ENCODE peak calls at places on chromosomes 5 and 9, in four cellular contexts. One of them, this sample, is unnamed.

GRCh38 chr5:146426853-146427618 is 20.1 kb upstream of the TCERG1 start:
- DNase-seq in right lobe of liver: no peak
- DNase-seq in transverse colon: no peak
- DNase-seq in Calu3: no peak
- DNase-seq in this sample: no peak

GRCh38 chr5:57434683-57435082 is 47.9 kb downstream of the ACTBL2 start:
- DNase-seq in right lobe of liver: no peak
- DNase-seq in transverse colon: no peak
- DNase-seq in Calu3: no peak
- DNase-seq in this sample: no peak

GRCh38 chr5:139105621-139106071 is 92.5 kb downstream of the SIL1 start:
- DNase-seq in transverse colon: no peak
- DNase-seq in right lobe of liver: no peak
- DNase-seq in Calu3: no peak
- DNase-seq in this sample: no peak

GRCh38 chr9:100933656-100934055 is 94.9 kb upstream of the PLPPR1 start:
- DNase-seq in Calu3: no peak
- DNase-seq in right lobe of liver: no peak
- DNase-seq in transverse colon: no peak
- DNase-seq in this sample: no peak

GRCh38 chr5:113190347-113190746 is 213.7 kb downstream of the DCP2 start:
- DNase-seq in transverse colon: no peak
- DNase-seq in right lobe of liver: no peak
- DNase-seq in Calu3: no peak
- DNase-seq in this sample: no peak

GRCh38 chr5:15645776-15646175 is 145.8 kb downstream of the FBXL7 start:
- DNase-seq in transverse colon: no peak
- DNase-seq in right lobe of liver: no peak
- DNase-seq in Calu3: no peak
- DNase-seq in this sample: no peak

GRCh38 chr5:95715799-95716461 is 15.2 kb upstream of the RHOBTB3 start:
- DNase-seq in right lobe of liver: no peak
- DNase-seq in Calu3: no peak
- DNase-seq in transverse colon: no peak
- DNase-seq in this sample: no peak

GRCh38 chr9:72909428-72909827 is 43.4 kb downstream of the ALDH1A1 start:
- DNase-seq in transverse colon: no peak
- DNase-seq in right lobe of liver: no peak
- DNase-seq in Calu3: peak
- DNase-seq in this sample: no peak

GRCh38 chr5:147226512-147226911 is 8.3 kb upstream of the STK32A start:
- DNase-seq in Calu3: no peak
- DNase-seq in transverse colon: no peak
- DNase-seq in right lobe of liver: no peak
- DNase-seq in this sample: no peak

GRCh38 chr9:33288828-33289483 is 1.4 kb upstream of the NFX1 start:
- DNase-seq in transverse colon: peak
- DNase-seq in right lobe of liver: peak
- DNase-seq in Calu3: no peak
- DNase-seq in this sample: no peak

GRCh38 chr9:30536494-30536893 is 1847.9 kb upstream of the ACO1 start:
- DNase-seq in right lobe of liver: no peak
- DNase-seq in Calu3: no peak
- DNase-seq in transverse colon: no peak
- DNase-seq in this sample: no peak

GRCh38 chr5:122774861-122775712 is at the start of gene SNX2:
- DNase-seq in transverse colon: peak
- DNase-seq in right lobe of liver: peak
- DNase-seq in Calu3: peak
- DNase-seq in this sample: peak

GRCh38 chr9:107158321-107158720 is 124.8 kb upstream of the RAD23B start:
- DNase-seq in Calu3: peak
- DNase-seq in transverse colon: no peak
- DNase-seq in right lobe of liver: no peak
- DNase-seq in this sample: no peak

GRCh38 chr9:133727876-133728441 is 10.2 kb downstream of the SARDH start:
- DNase-seq in Calu3: no peak
- DNase-seq in transverse colon: no peak
- DNase-seq in right lobe of liver: no peak
- DNase-seq in this sample: no peak

GRCh38 chr9:92558612-92559374 is 23.0 kb upstream of the ECM2 start:
- DNase-seq in Calu3: no peak
- DNase-seq in right lobe of liver: no peak
- DNase-seq in transverse colon: peak
- DNase-seq in this sample: no peak

GRCh38 chr5:176609724-176610429 is at the start of gene GPRIN1:
- DNase-seq in right lobe of liver: peak
- DNase-seq in transverse colon: peak
- DNase-seq in Calu3: peak
- DNase-seq in this sample: no peak

GRCh38 chr9:14660721-14661120 is 32.5 kb downstream of the ZDHHC21 start:
- DNase-seq in transverse colon: no peak
- DNase-seq in right lobe of liver: no peak
- DNase-seq in Calu3: no peak
- DNase-seq in this sample: no peak

GRCh38 chr5:16644301-16644889 is 27.6 kb upstream of the RETREG1 start:
- DNase-seq in right lobe of liver: no peak
- DNase-seq in Calu3: no peak
- DNase-seq in transverse colon: no peak
- DNase-seq in this sample: no peak

GRCh38 chr5:10595305-10595677 is 31.4 kb downstream of the ANKRD33B start:
- DNase-seq in right lobe of liver: no peak
- DNase-seq in Calu3: no peak
- DNase-seq in transverse colon: no peak
- DNase-seq in this sample: no peak

GRCh38 chr9:71793386-71794105 is 25.2 kb upstream of the CEMIP2 start:
- DNase-seq in transverse colon: no peak
- DNase-seq in right lobe of liver: no peak
- DNase-seq in Calu3: peak
- DNase-seq in this sample: no peak

GRCh38 chr5:176538505-176538806 is 1.3 kb upstream of the RNF44 start:
- DNase-seq in Calu3: no peak
- DNase-seq in right lobe of liver: no peak
- DNase-seq in transverse colon: no peak
- DNase-seq in this sample: no peak

GRCh38 chr9:114696814-114697544 is 15.0 kb upstream of the TEX48 start:
- DNase-seq in Calu3: no peak
- DNase-seq in transverse colon: no peak
- DNase-seq in right lobe of liver: no peak
- DNase-seq in this sample: no peak

GRCh38 chr5:52799358-52799982 is 11.8 kb downstream of the ITGA1 start:
- DNase-seq in Calu3: no peak
- DNase-seq in right lobe of liver: peak
- DNase-seq in transverse colon: peak
- DNase-seq in this sample: no peak

GRCh38 chr5:144368556-144368955 is 197.9 kb downstream of the KCTD16 start:
- DNase-seq in transverse colon: no peak
- DNase-seq in right lobe of liver: no peak
- DNase-seq in Calu3: no peak
- DNase-seq in this sample: no peak

GRCh38 chr5:69046375-69046957 is 47.3 kb upstream of the SLC30A5 start:
- DNase-seq in transverse colon: no peak
- DNase-seq in Calu3: no peak
- DNase-seq in right lobe of liver: no peak
- DNase-seq in this sample: no peak

GRCh38 chr5:174165406-174165805 is 119.9 kb downstream of the NSG2 start:
- DNase-seq in Calu3: no peak
- DNase-seq in transverse colon: no peak
- DNase-seq in right lobe of liver: no peak
- DNase-seq in this sample: no peak

GRCh38 chr5:98805070-98805469 is 31.6 kb downstream of the RGMB start:
- DNase-seq in right lobe of liver: no peak
- DNase-seq in Calu3: no peak
- DNase-seq in transverse colon: no peak
- DNase-seq in this sample: no peak

GRCh38 chr9:86126998-86127972 is 27.9 kb upstream of the GOLM1 start:
- DNase-seq in Calu3: peak
- DNase-seq in transverse colon: peak
- DNase-seq in right lobe of liver: peak
- DNase-seq in this sample: no peak

GRCh38 chr9:114313186-114313585 is 9.7 kb upstream of the ORM1 start:
- DNase-seq in right lobe of liver: no peak
- DNase-seq in transverse colon: no peak
- DNase-seq in Calu3: no peak
- DNase-seq in this sample: no peak

GRCh38 chr5:932628-933250 is 40.1 kb downstream of the TRIP13 start:
- DNase-seq in Calu3: no peak
- DNase-seq in right lobe of liver: no peak
- DNase-seq in transverse colon: no peak
- DNase-seq in this sample: no peak

GRCh38 chr5:123814796-123815479 is 303.0 kb downstream of the CSNK1G3 start:
- DNase-seq in transverse colon: no peak
- DNase-seq in right lobe of liver: no peak
- DNase-seq in Calu3: no peak
- DNase-seq in this sample: no peak

GRCh38 chr5:96516631-96517071 is 83.6 kb upstream of the PCSK1 start:
- DNase-seq in transverse colon: no peak
- DNase-seq in Calu3: no peak
- DNase-seq in right lobe of liver: no peak
- DNase-seq in this sample: no peak

GRCh38 chr5:61638476-61638875 is 306.4 kb downstream of the ZSWIM6 start:
- DNase-seq in right lobe of liver: peak
- DNase-seq in Calu3: no peak
- DNase-seq in transverse colon: no peak
- DNase-seq in this sample: no peak

GRCh38 chr5:66333192-66333591 is 189.1 kb downstream of the SREK1 start:
- DNase-seq in Calu3: no peak
- DNase-seq in right lobe of liver: no peak
- DNase-seq in transverse colon: no peak
- DNase-seq in this sample: no peak

GRCh38 chr9:36575411-36575882 is 2.8 kb downstream of the MELK start:
- DNase-seq in transverse colon: no peak
- DNase-seq in Calu3: no peak
- DNase-seq in right lobe of liver: no peak
- DNase-seq in this sample: no peak

GRCh38 chr9:114124666-114125580 is 25.8 kb upstream of the KIF12 start:
- DNase-seq in Calu3: no peak
- DNase-seq in transverse colon: no peak
- DNase-seq in right lobe of liver: no peak
- DNase-seq in this sample: no peak

DNA sequence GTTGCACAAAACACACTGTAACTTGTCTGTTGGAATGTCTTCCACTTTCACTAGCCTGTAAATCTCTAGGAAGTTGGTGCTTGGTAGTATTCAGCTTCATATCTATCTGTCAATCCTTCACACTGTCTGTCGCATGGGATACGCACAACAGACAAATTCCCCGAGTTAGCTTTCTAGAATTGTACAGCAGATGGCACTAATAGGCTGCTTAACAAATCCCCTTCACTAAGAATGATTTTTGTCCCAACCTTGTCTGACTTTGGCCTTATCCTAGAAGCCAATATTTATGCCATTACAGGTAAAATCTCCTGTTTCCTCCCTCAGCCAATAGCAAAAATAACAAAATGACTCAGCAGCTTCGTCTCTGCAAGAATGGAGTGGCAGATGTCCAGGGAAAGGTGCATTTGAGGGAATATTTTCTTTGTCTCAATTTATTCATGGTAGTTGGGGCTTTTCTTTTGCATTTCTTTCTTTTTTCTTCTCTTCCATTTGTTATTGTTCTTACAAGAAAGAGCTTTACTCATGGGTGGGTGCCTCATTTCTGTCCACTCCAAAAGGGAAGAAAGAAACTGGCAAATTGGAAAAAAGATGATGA is 3.1 kb downstream of the NUDT2 start:
- DNase-seq in Calu3: no peak
- DNase-seq in right lobe of liver: no peak
- DNase-seq in transverse colon: no peak
- DNase-seq in this sample: no peak
- TF ChIP-seq CTCF in Calu3: no peak
- TF ChIP-seq CTCF in right lobe of liver: peak
- TF ChIP-seq CTCF in transverse colon: peak
- TF ChIP-seq CTCF in this sample: no peak

GRCh38 chr9:5560439-5560838 is 50.1 kb downstream of the PDCD1LG2 start:
- DNase-seq in right lobe of liver: no peak
- DNase-seq in Calu3: no peak
- DNase-seq in transverse colon: no peak
- DNase-seq in this sample: no peak
- TF ChIP-seq CTCF in right lobe of liver: no peak
- TF ChIP-seq CTCF in Calu3: no peak
- TF ChIP-seq CTCF in transverse colon: no peak
- TF ChIP-seq CTCF in this sample: no peak

GRCh38 chr5:31854625-31855526 is 215.9 kb downstream of the PDZD2 start:
- DNase-seq in transverse colon: no peak
- DNase-seq in right lobe of liver: peak
- DNase-seq in Calu3: peak
- DNase-seq in this sample: no peak
- TF ChIP-seq CTCF in transverse colon: no peak
- TF ChIP-seq CTCF in right lobe of liver: no peak
- TF ChIP-seq CTCF in Calu3: no peak
- TF ChIP-seq CTCF in this sample: no peak

GRCh38 chr5:124849774-124850173 is 103.3 kb upstream of the ZNF608 start:
- DNase-seq in right lobe of liver: no peak
- DNase-seq in Calu3: no peak
- DNase-seq in transverse colon: no peak
- DNase-seq in this sample: no peak
- TF ChIP-seq CTCF in right lobe of liver: no peak
- TF ChIP-seq CTCF in Calu3: no peak
- TF ChIP-seq CTCF in transverse colon: no peak
- TF ChIP-seq CTCF in this sample: no peak

DNA sequence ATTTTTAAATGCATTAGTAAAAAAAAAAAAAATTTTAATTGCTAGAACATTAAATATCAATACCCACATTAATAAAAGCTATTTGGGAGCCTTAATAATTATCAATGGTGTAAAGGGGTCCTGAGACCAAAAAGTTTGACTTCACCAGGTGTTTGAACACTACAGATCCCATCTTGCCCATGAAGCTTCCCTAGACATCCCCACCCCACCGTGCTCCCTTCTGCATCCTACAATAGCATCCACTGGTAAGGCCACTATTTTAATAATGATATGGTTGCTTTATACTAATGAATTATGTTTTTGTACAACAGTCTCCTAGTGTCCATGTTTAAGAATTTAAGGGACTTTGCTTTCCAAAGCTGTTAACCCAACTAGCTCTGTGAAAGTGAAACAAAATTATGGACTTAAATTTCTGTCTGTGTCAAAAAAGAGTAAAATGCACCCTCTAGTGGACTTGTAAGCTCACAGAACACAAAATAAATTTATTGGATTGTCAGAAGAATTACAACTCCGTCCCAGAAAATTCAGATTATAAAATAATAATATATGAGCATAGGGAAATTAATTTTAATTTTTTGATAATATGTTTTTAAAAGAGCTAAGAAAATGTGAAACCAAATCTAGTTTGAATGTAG is 76.0 kb downstream of the ARL15 start:
- DNase-seq in right lobe of liver: no peak
- DNase-seq in Calu3: no peak
- DNase-seq in transverse colon: no peak
- DNase-seq in this sample: no peak
- TF ChIP-seq CTCF in right lobe of liver: peak
- TF ChIP-seq CTCF in Calu3: no peak
- TF ChIP-seq CTCF in transverse colon: peak
- TF ChIP-seq CTCF in this sample: peak